ENCODE peak calls at places on chromosomes 1 and 21, in four cellular contexts. P, E, T and D are unnamed samples.

GRCh38 chr1:96253281-96254035 is 468.1 kb upstream of the PTBP2 start:
- DNase-seq in T (no peak), E (no peak), P (no peak), D (no peak)

GRCh38 chr1:234629026-234629425 is 19.0 kb upstream of the IRF2BP2 start:
- DNase-seq in E (no peak), T (no peak), P (no peak), D (no peak)

GRCh38 chr1:231724876-231725647 is 98.5 kb downstream of the DISC1 start:
- DNase-seq in T (peak), P (peak), E (peak), D (peak)

GRCh38 chr1:203265541-203265940 is 36.1 kb upstream of the CHIT1 start:
- DNase-seq in E (no peak), P (no peak), T (no peak), D (no peak)

GRCh38 chr21:34498623-34499022 is 13.4 kb downstream of the KCNE1 start:
- DNase-seq in T (no peak), E (no peak), P (no peak), D (no peak)

GRCh38 chr1:165619647-165620151 is 11.3 kb upstream of the MGST3 start:
- DNase-seq in T (no peak), E (no peak), P (no peak), D (no peak)

GRCh38 chr1:179706339-179706941 is 36.7 kb upstream of the FAM163A start:
- DNase-seq in E (peak), T (peak), P (peak), D (peak)

GRCh38 chr1:64898107-64898861 is 68.1 kb downstream of the JAK1 start:
- DNase-seq in T (peak), E (no peak), P (peak), D (peak)

GRCh38 chr1:172837816-172838680 is 179.1 kb downstream of the FASLG start:
- DNase-seq in P (no peak), E (no peak), T (no peak), D (no peak)

GRCh38 chr1:6178751-6179563 is 1.2 kb downstream of the CHD5 start:
- DNase-seq in E (peak), P (no peak), T (no peak), D (no peak)

GRCh38 chr21:29677326-29677725 is 262.5 kb downstream of the GRIK1 start:
- DNase-seq in E (no peak), P (no peak), T (no peak), D (no peak)

GRCh38 chr21:35217504-35218060 is 168.5 kb upstream of the RUNX1 start:
- DNase-seq in T (no peak), P (peak), E (no peak), D (peak)

GRCh38 chr1:229203030-229203751 is 67.7 kb upstream of the RAB4A start:
- DNase-seq in P (peak), E (peak), T (peak), D (peak)

GRCh38 chr1:220734571-220735326 is 13.4 kb upstream of the MTARC2 start:
- DNase-seq in T (no peak), E (no peak), P (peak), D (peak)

GRCh38 chr1:236565530-236565929 is 38.8 kb downstream of the HEATR1 start:
- DNase-seq in P (no peak), T (no peak), E (no peak), D (no peak)

GRCh38 chr1:150820710-150821521 is 12.9 kb upstream of the CTSK start:
- DNase-seq in E (no peak), P (no peak), T (no peak), D (no peak)

GRCh38 chr1:199778324-199778955 is 249.1 kb upstream of the NR5A2 start:
- DNase-seq in P (no peak), E (no peak), T (no peak), D (no peak)

GRCh38 chr1:66292944-66293343 is 241.0 kb upstream of the SGIP1 start:
- DNase-seq in T (no peak), P (no peak), E (no peak), D (no peak)

GRCh38 chr1:83905315-83905907 is 93.5 kb downstream of the TTLL7 start:
- DNase-seq in T (peak), E (no peak), P (no peak), D (no peak)

GRCh38 chr1:13930151-13930550 is 230.2 kb downstream of the PRDM2 start:
- DNase-seq in P (peak), E (peak), T (peak), D (peak)

GRCh38 chr1:18828224-18828623 is 31.2 kb downstream of the TAS1R2 start:
- DNase-seq in T (no peak), P (no peak), E (no peak), D (no peak)

GRCh38 chr21:45293726-45294401 is 6.2 kb upstream of the POFUT2 start:
- DNase-seq in T (no peak), E (no peak), P (no peak), D (no peak)

GRCh38 chr1:47697616-47698335 is 259.9 kb downstream of the FOXD2 start:
- DNase-seq in T (no peak), E (no peak), P (no peak), D (no peak)

GRCh38 chr1:161725888-161726630 is 4.7 kb downstream of the FCRLB start:
- DNase-seq in E (peak), T (peak), P (peak), D (peak)

GRCh38 chr1:210252621-210253041 is 20.0 kb downstream of the SERTAD4 start:
- DNase-seq in E (peak), P (no peak), T (no peak), D (no peak)

GRCh38 chr1:161008857-161009554 is 11.9 kb downstream of the F11R start:
- DNase-seq in E (no peak), T (no peak), P (no peak), D (peak)

GRCh38 chr1:211529453-211529852 is 37.5 kb upstream of the RD3 start:
- DNase-seq in E (no peak), P (no peak), T (no peak), D (no peak)

GRCh38 chr1:70819231-70819630 is 228.4 kb downstream of the PTGER3 start:
- DNase-seq in E (no peak), P (no peak), T (no peak), D (no peak)

GRCh38 chr1:22291494-22291893 is 148.6 kb upstream of the WNT4 start:
- DNase-seq in T (no peak), E (no peak), P (no peak), D (no peak)

GRCh38 chr1:96882096-96882495 is 160.5 kb downstream of the PTBP2 start:
- DNase-seq in P (no peak), E (no peak), T (no peak), D (no peak)

GRCh38 chr1:8097077-8097799 is 71.1 kb upstream of the ERRFI1 start:
- DNase-seq in T (no peak), P (no peak), E (no peak), D (peak)
- TF ChIP-seq HMGXB4 in T (no peak), P (no peak), E (no peak), D (no peak)

GRCh38 chr1:218250492-218250891 is 34.6 kb upstream of the RRP15 start:
- DNase-seq in E (no peak), T (peak), P (no peak), D (no peak)
- TF ChIP-seq HMGXB4 in E (no peak), T (no peak), P (no peak), D (no peak)

GRCh38 chr1:88935522-88936222 is 44.3 kb upstream of the GTF2B start:
- DNase-seq in E (no peak), P (peak), T (peak), D (peak)
- TF ChIP-seq HMGXB4 in E (no peak), P (no peak), T (no peak), D (no peak)

GRCh38 chr1:31214316-31215082 is 25.2 kb downstream of the NKAIN1 start:
- DNase-seq in E (peak), P (no peak), T (no peak), D (peak)
- TF ChIP-seq HMGXB4 in E (no peak), P (no peak), T (no peak), D (no peak)

GRCh38 chr1:159881930-159882839 is 17.8 kb downstream of the CFAP45 start:
- DNase-seq in P (peak), T (peak), E (no peak), D (peak)
- TF ChIP-seq HMGXB4 in P (no peak), T (no peak), E (no peak), D (no peak)

GRCh38 chr1:86774305-86775304 is 70.2 kb downstream of the SH3GLB1 start:
- DNase-seq in T (peak), P (peak), E (no peak), D (peak)
- TF ChIP-seq HMGXB4 in T (no peak), P (no peak), E (no peak), D (no peak)

GRCh38 chr21:38388684-38389676 is 109.3 kb downstream of the ERG start:
- DNase-seq in T (no peak), P (no peak), E (no peak), D (no peak)
- TF ChIP-seq HMGXB4 in T (no peak), P (no peak), E (no peak), D (no peak)

GRCh38 chr1:7705908-7706216 is 65.2 kb upstream of the VAMP3 start:
- DNase-seq in P (no peak), E (no peak), T (no peak), D (no peak)

GRCh38 chr1:7703321-7704213 is 67.5 kb upstream of the VAMP3 start:
- DNase-seq in T (peak), E (peak), P (no peak), D (no peak)

GRCh38 chr1:7705048-7705907 is 65.8 kb upstream of the VAMP3 start:
- DNase-seq in E (peak), T (no peak), P (no peak), D (no peak)

GRCh38 chr1:7702365-7702764 is 68.7 kb upstream of the VAMP3 start:
- DNase-seq in T (no peak), P (no peak), E (peak), D (no peak)

GRCh38 chr1:7704214-7705047 is 66.7 kb upstream of the VAMP3 start:
- DNase-seq in P (peak), T (peak), E (peak), D (peak)
- TF ChIP-seq HMGXB4 in P (no peak), T (no peak), E (no peak), D (no peak)